ENCODE peak calls at places on chromosomes 5 and 9, in four cellular contexts. One of them, this sample, is unnamed.

GRCh38 chr5:20050262-20050661 is 62.3 kb upstream of the CDH18 start:
- DNase-seq in NCI-H345: no peak
- DNase-seq in upper lobe of left lung: no peak
- DNase-seq in COLO829: no peak
- DNase-seq in this sample: no peak

GRCh38 chr5:151022511-151023018 is 2.2 kb downstream of the GPX3 start:
- DNase-seq in upper lobe of left lung: no peak
- DNase-seq in COLO829: no peak
- DNase-seq in NCI-H345: no peak
- DNase-seq in this sample: no peak

GRCh38 chr5:150202501-150202900 is 12.6 kb downstream of the SLC6A7 start:
- DNase-seq in NCI-H345: no peak
- DNase-seq in upper lobe of left lung: no peak
- DNase-seq in COLO829: no peak
- DNase-seq in this sample: no peak

GRCh38 chr9:86749530-86750275 is 197.6 kb downstream of the GAS1 start:
- DNase-seq in COLO829: peak
- DNase-seq in upper lobe of left lung: no peak
- DNase-seq in NCI-H345: no peak
- DNase-seq in this sample: no peak

GRCh38 chr9:132114102-132114707 is 34.5 kb upstream of the MED27 start:
- DNase-seq in NCI-H345: no peak
- DNase-seq in upper lobe of left lung: peak
- DNase-seq in COLO829: peak
- DNase-seq in this sample: peak

GRCh38 chr5:607541-608285 is 4.4 kb upstream of the CEP72 start:
- DNase-seq in COLO829: no peak
- DNase-seq in upper lobe of left lung: peak
- DNase-seq in NCI-H345: no peak
- DNase-seq in this sample: peak

GRCh38 chr5:9265391-9266287 is 280.2 kb downstream of the SEMA5A start:
- DNase-seq in NCI-H345: no peak
- DNase-seq in upper lobe of left lung: peak
- DNase-seq in COLO829: peak
- DNase-seq in this sample: no peak

GRCh38 chr5:146828385-146828784 is 50.2 kb downstream of the PPP2R2B start:
- DNase-seq in COLO829: no peak
- DNase-seq in upper lobe of left lung: no peak
- DNase-seq in NCI-H345: no peak
- DNase-seq in this sample: no peak

GRCh38 chr9:79574166-79574565 is 2.4 kb downstream of the TLE4 start:
- DNase-seq in upper lobe of left lung: no peak
- DNase-seq in COLO829: no peak
- DNase-seq in NCI-H345: no peak
- DNase-seq in this sample: no peak

GRCh38 chr5:114450516-114450909 is 88.6 kb downstream of the KCNN2 start:
- DNase-seq in NCI-H345: no peak
- DNase-seq in COLO829: peak
- DNase-seq in upper lobe of left lung: no peak
- DNase-seq in this sample: no peak

GRCh38 chr5:141868541-141868940 is 9.7 kb downstream of the PCDH1 start:
- DNase-seq in COLO829: no peak
- DNase-seq in NCI-H345: no peak
- DNase-seq in upper lobe of left lung: no peak
- DNase-seq in this sample: no peak

GRCh38 chr9:97557606-97558095 is 56.2 kb downstream of the TMOD1 start:
- DNase-seq in upper lobe of left lung: peak
- DNase-seq in COLO829: no peak
- DNase-seq in NCI-H345: no peak
- DNase-seq in this sample: no peak

GRCh38 chr5:141100243-141100805 is at the start of gene PCDHB3:
- DNase-seq in upper lobe of left lung: peak
- DNase-seq in NCI-H345: peak
- DNase-seq in COLO829: peak
- DNase-seq in this sample: no peak

GRCh38 chr9:109403766-109404320 is 83.0 kb upstream of the EPB41L4B start:
- DNase-seq in upper lobe of left lung: no peak
- DNase-seq in COLO829: no peak
- DNase-seq in NCI-H345: no peak
- DNase-seq in this sample: no peak

GRCh38 chr5:16507716-16508115 is 42.1 kb upstream of the ZNF622 start:
- DNase-seq in upper lobe of left lung: no peak
- DNase-seq in NCI-H345: no peak
- DNase-seq in COLO829: no peak
- DNase-seq in this sample: no peak

GRCh38 chr9:85420750-85421149 is 321.0 kb downstream of the AGTPBP1 start:
- DNase-seq in NCI-H345: no peak
- DNase-seq in COLO829: no peak
- DNase-seq in upper lobe of left lung: no peak
- DNase-seq in this sample: no peak

GRCh38 chr5:163626904-163627434 is 121.5 kb downstream of the MAT2B start:
- DNase-seq in upper lobe of left lung: no peak
- DNase-seq in NCI-H345: no peak
- DNase-seq in COLO829: no peak
- DNase-seq in this sample: no peak